ENCODE peak calls at places on chromosome 3, in ten cellular contexts. E is islet precursor cell; G is Calu3; Z is M059J; A is GM23248; U is T follicular helper cell; Y is stimulated activated CD4-positive, alpha-beta T cell treated with anti-CD3 and anti-CD28 coated beads, Interleukin-15, amount 100 ng/mL, for 48 hours; N is progenitor cell of endocrine pancreas; C is Panc1; F is endothelial cell. O is an unnamed sample.

GRCh38 chr3:34842706-34843478 is 796.4 kb upstream of the ARPP21 start:
- DNase-seq in E (no peak), G (no peak), Z (no peak), A (no peak), U (no peak), Y (no peak), N (no peak), C (no peak), F (no peak), O (no peak)

GRCh38 chr3:190166948-190167347 is 46.3 kb upstream of the P3H2 start:
- DNase-seq in E (no peak), G (no peak), Z (no peak), A (no peak), U (no peak), Y (no peak), N (no peak), C (no peak), F (no peak), O (no peak)

GRCh38 chr3:39408493-39409372 is 2.2 kb downstream of the RPSA start:
- DNase-seq in E (no peak), G (no peak), Z (no peak), A (no peak), U (no peak), Y (no peak), N (no peak), C (no peak), F (no peak), O (no peak)

GRCh38 chr3:2765002-2765579 is 345.1 kb downstream of the IL5RA start:
- DNase-seq in E (peak), G (peak), Z (no peak), A (no peak), U (no peak), Y (no peak), N (no peak), C (no peak), F (no peak), O (peak)

GRCh38 chr3:75337226-75337900 is 326.8 kb upstream of the FRG2C start:
- DNase-seq in E (no peak), G (no peak), Z (no peak), A (no peak), U (no peak), Y (no peak), N (no peak), C (no peak), F (no peak), O (no peak)

GRCh38 chr3:278300-279064 is 81.9 kb downstream of the CHL1 start:
- DNase-seq in E (no peak), G (no peak), Z (no peak), A (no peak), U (no peak), Y (no peak), N (no peak), C (no peak), F (no peak), O (no peak)

GRCh38 chr3:114242947-114243346 is 5.6 kb upstream of the ZNF80 start:
- DNase-seq in E (no peak), G (no peak), Z (no peak), A (no peak), U (no peak), Y (no peak), N (no peak), C (no peak), F (no peak), O (no peak)

GRCh38 chr3:52440249-52440551 is 4.7 kb downstream of the SEMA3G start:
- DNase-seq in E (peak), G (no peak), Z (no peak), A (no peak), U (no peak), Y (no peak), N (no peak), C (no peak), F (no peak), O (no peak)

GRCh38 chr3:94249491-94250079 is 186.7 kb downstream of the NSUN3 start:
- DNase-seq in E (peak), G (peak), Z (peak), A (peak), U (peak), Y (peak), N (peak), C (peak), F (peak), O (peak)

GRCh38 chr3:5056005-5056391 is 66.1 kb upstream of the ARL8B start:
- DNase-seq in E (no peak), G (no peak), Z (no peak), A (peak), U (no peak), Y (no peak), N (no peak), C (no peak), F (no peak), O (no peak)

GRCh38 chr3:156892701-156893100 is 66.5 kb downstream of the LEKR1 start:
- DNase-seq in E (no peak), G (no peak), Z (peak), A (peak), U (no peak), Y (no peak), N (no peak), C (no peak), F (no peak), O (peak)

GRCh38 chr3:102530443-102531195 is 95.8 kb downstream of the ZPLD1 start:
- DNase-seq in E (no peak), G (no peak), Z (peak), A (peak), U (no peak), Y (no peak), N (no peak), C (no peak), F (no peak), O (peak)

GRCh38 chr3:79175870-79176269 is 591.9 kb downstream of the ROBO1 start:
- DNase-seq in E (no peak), G (no peak), Z (no peak), A (no peak), U (no peak), Y (no peak), N (no peak), C (no peak), F (no peak), O (no peak)

GRCh38 chr3:53109822-53110771 is 20.1 kb downstream of the RFT1 start:
- DNase-seq in E (peak), G (peak), Z (no peak), A (peak), U (peak), Y (no peak), N (no peak), C (no peak), F (peak), O (peak)

GRCh38 chr3:121232309-121233225 is 313.2 kb downstream of the POLQ start:
- DNase-seq in E (no peak), G (no peak), Z (no peak), A (no peak), U (no peak), Y (no peak), N (no peak), C (no peak), F (no peak), O (no peak)

GRCh38 chr3:151796105-151796705 is 17.7 kb upstream of the AADAC start:
- DNase-seq in E (no peak), G (no peak), Z (no peak), A (peak), U (no peak), Y (no peak), N (no peak), C (no peak), F (no peak), O (no peak)

O was measured in RPMI7951.